ENCODE peak calls at places on chromosomes 16 and 17, in five cellular contexts. One of them, this sample, is unnamed.

GRCh38 chr16:60077791-60078280 is 1343.7 kb upstream of the GOT2 start:
- DNase-seq in fibroblast of pulmonary artery: no peak
- DNase-seq in stimulated activated CD4-positive, alpha-beta T cell treated with anti-CD3 and anti-CD28 coated beads, Interleukin-4, amount 100 ng/mL, for 48 hours: no peak
- DNase-seq in mesothelial cell of epicardium: no peak
- DNase-seq in effector memory CD8-positive, alpha-beta T cell: no peak
- DNase-seq in this sample: no peak

GRCh38 chr17:64348666-64349065 is 42.0 kb downstream of the PECAM1 start:
- DNase-seq in fibroblast of pulmonary artery: no peak
- DNase-seq in stimulated activated CD4-positive, alpha-beta T cell treated with anti-CD3 and anti-CD28 coated beads, Interleukin-4, amount 100 ng/mL, for 48 hours: no peak
- DNase-seq in mesothelial cell of epicardium: no peak
- DNase-seq in effector memory CD8-positive, alpha-beta T cell: no peak
- DNase-seq in this sample: no peak

GRCh38 chr16:84103678-84104077 is 13.1 kb downstream of the MBTPS1 start:
- DNase-seq in fibroblast of pulmonary artery: no peak
- DNase-seq in stimulated activated CD4-positive, alpha-beta T cell treated with anti-CD3 and anti-CD28 coated beads, Interleukin-4, amount 100 ng/mL, for 48 hours: no peak
- DNase-seq in mesothelial cell of epicardium: no peak
- DNase-seq in effector memory CD8-positive, alpha-beta T cell: no peak
- DNase-seq in this sample: peak

GRCh38 chr16:19938536-19938935 is 53.9 kb upstream of the GPRC5B start:
- DNase-seq in fibroblast of pulmonary artery: no peak
- DNase-seq in stimulated activated CD4-positive, alpha-beta T cell treated with anti-CD3 and anti-CD28 coated beads, Interleukin-4, amount 100 ng/mL, for 48 hours: no peak
- DNase-seq in mesothelial cell of epicardium: no peak
- DNase-seq in effector memory CD8-positive, alpha-beta T cell: no peak
- DNase-seq in this sample: peak

GRCh38 chr17:78130439-78131101 is at the start of gene TMC8:
- DNase-seq in fibroblast of pulmonary artery: no peak
- DNase-seq in stimulated activated CD4-positive, alpha-beta T cell treated with anti-CD3 and anti-CD28 coated beads, Interleukin-4, amount 100 ng/mL, for 48 hours: no peak
- DNase-seq in mesothelial cell of epicardium: no peak
- DNase-seq in effector memory CD8-positive, alpha-beta T cell: peak
- DNase-seq in this sample: no peak

GRCh38 chr17:32486701-32487459 is at the start of gene CDK5R1:
- DNase-seq in fibroblast of pulmonary artery: peak
- DNase-seq in stimulated activated CD4-positive, alpha-beta T cell treated with anti-CD3 and anti-CD28 coated beads, Interleukin-4, amount 100 ng/mL, for 48 hours: peak
- DNase-seq in mesothelial cell of epicardium: peak
- DNase-seq in effector memory CD8-positive, alpha-beta T cell: peak
- DNase-seq in this sample: peak

GRCh38 chr16:64196444-64196843 is 925.4 kb downstream of the CDH11 start:
- DNase-seq in fibroblast of pulmonary artery: peak
- DNase-seq in stimulated activated CD4-positive, alpha-beta T cell treated with anti-CD3 and anti-CD28 coated beads, Interleukin-4, amount 100 ng/mL, for 48 hours: no peak
- DNase-seq in mesothelial cell of epicardium: no peak
- DNase-seq in effector memory CD8-positive, alpha-beta T cell: no peak
- DNase-seq in this sample: peak

GRCh38 chr17:72465191-72466024 is 344.6 kb downstream of the SOX9 start:
- DNase-seq in fibroblast of pulmonary artery: peak
- DNase-seq in stimulated activated CD4-positive, alpha-beta T cell treated with anti-CD3 and anti-CD28 coated beads, Interleukin-4, amount 100 ng/mL, for 48 hours: no peak
- DNase-seq in mesothelial cell of epicardium: no peak
- DNase-seq in effector memory CD8-positive, alpha-beta T cell: no peak
- DNase-seq in this sample: peak

GRCh38 chr16:89031715-89032659 is 55.0 kb upstream of the CBFA2T3 start:
- DNase-seq in fibroblast of pulmonary artery: no peak
- DNase-seq in stimulated activated CD4-positive, alpha-beta T cell treated with anti-CD3 and anti-CD28 coated beads, Interleukin-4, amount 100 ng/mL, for 48 hours: peak
- DNase-seq in mesothelial cell of epicardium: peak
- DNase-seq in effector memory CD8-positive, alpha-beta T cell: peak
- DNase-seq in this sample: no peak

GRCh38 chr17:69854381-69854780 is 220.6 kb upstream of the KCNJ16 start:
- DNase-seq in fibroblast of pulmonary artery: no peak
- DNase-seq in stimulated activated CD4-positive, alpha-beta T cell treated with anti-CD3 and anti-CD28 coated beads, Interleukin-4, amount 100 ng/mL, for 48 hours: no peak
- DNase-seq in mesothelial cell of epicardium: no peak
- DNase-seq in effector memory CD8-positive, alpha-beta T cell: no peak
- DNase-seq in this sample: no peak

GRCh38 chr17:43530303-43531081 is 15.6 kb downstream of the ETV4 start:
- DNase-seq in fibroblast of pulmonary artery: peak
- DNase-seq in stimulated activated CD4-positive, alpha-beta T cell treated with anti-CD3 and anti-CD28 coated beads, Interleukin-4, amount 100 ng/mL, for 48 hours: no peak
- DNase-seq in mesothelial cell of epicardium: peak
- DNase-seq in effector memory CD8-positive, alpha-beta T cell: no peak
- DNase-seq in this sample: peak

GRCh38 chr17:43547659-43548256 is 1.6 kb upstream of the ETV4 start:
- DNase-seq in fibroblast of pulmonary artery: no peak
- DNase-seq in stimulated activated CD4-positive, alpha-beta T cell treated with anti-CD3 and anti-CD28 coated beads, Interleukin-4, amount 100 ng/mL, for 48 hours: no peak
- DNase-seq in mesothelial cell of epicardium: no peak
- DNase-seq in effector memory CD8-positive, alpha-beta T cell: no peak
- DNase-seq in this sample: no peak

GRCh38 chr17:81527591-81528383 is at the start of gene FSCN2:
- DNase-seq in fibroblast of pulmonary artery: no peak
- DNase-seq in stimulated activated CD4-positive, alpha-beta T cell treated with anti-CD3 and anti-CD28 coated beads, Interleukin-4, amount 100 ng/mL, for 48 hours: no peak
- DNase-seq in mesothelial cell of epicardium: no peak
- DNase-seq in effector memory CD8-positive, alpha-beta T cell: no peak
- DNase-seq in this sample: no peak

GRCh38 chr17:56150631-56151030 is 2.6 kb upstream of the ANKFN1 start:
- DNase-seq in fibroblast of pulmonary artery: no peak
- DNase-seq in stimulated activated CD4-positive, alpha-beta T cell treated with anti-CD3 and anti-CD28 coated beads, Interleukin-4, amount 100 ng/mL, for 48 hours: no peak
- DNase-seq in mesothelial cell of epicardium: no peak
- DNase-seq in effector memory CD8-positive, alpha-beta T cell: no peak
- DNase-seq in this sample: no peak

GRCh38 chr17:83053021-83053778 is 26.2 kb upstream of the METRNL start:
- DNase-seq in fibroblast of pulmonary artery: no peak
- DNase-seq in stimulated activated CD4-positive, alpha-beta T cell treated with anti-CD3 and anti-CD28 coated beads, Interleukin-4, amount 100 ng/mL, for 48 hours: no peak
- DNase-seq in mesothelial cell of epicardium: no peak
- DNase-seq in effector memory CD8-positive, alpha-beta T cell: no peak
- DNase-seq in this sample: peak

GRCh38 chr16:3282747-3283524 is at the start of gene ZNF263:
- DNase-seq in fibroblast of pulmonary artery: peak
- DNase-seq in stimulated activated CD4-positive, alpha-beta T cell treated with anti-CD3 and anti-CD28 coated beads, Interleukin-4, amount 100 ng/mL, for 48 hours: peak
- DNase-seq in mesothelial cell of epicardium: peak
- DNase-seq in effector memory CD8-positive, alpha-beta T cell: peak
- DNase-seq in this sample: peak

GRCh38 chr17:73342057-73342522 is 30.3 kb upstream of the CDC42EP4 start:
- DNase-seq in fibroblast of pulmonary artery: peak
- DNase-seq in stimulated activated CD4-positive, alpha-beta T cell treated with anti-CD3 and anti-CD28 coated beads, Interleukin-4, amount 100 ng/mL, for 48 hours: no peak
- DNase-seq in mesothelial cell of epicardium: no peak
- DNase-seq in effector memory CD8-positive, alpha-beta T cell: no peak
- DNase-seq in this sample: peak

GRCh38 chr17:57782051-57782490 is 37.0 kb upstream of the CCDC182 start:
- DNase-seq in fibroblast of pulmonary artery: no peak
- DNase-seq in stimulated activated CD4-positive, alpha-beta T cell treated with anti-CD3 and anti-CD28 coated beads, Interleukin-4, amount 100 ng/mL, for 48 hours: no peak
- DNase-seq in mesothelial cell of epicardium: no peak
- DNase-seq in effector memory CD8-positive, alpha-beta T cell: no peak
- DNase-seq in this sample: no peak

GRCh38 chr16:80285089-80285488 is 255.7 kb upstream of the DYNLRB2 start:
- DNase-seq in fibroblast of pulmonary artery: peak
- DNase-seq in stimulated activated CD4-positive, alpha-beta T cell treated with anti-CD3 and anti-CD28 coated beads, Interleukin-4, amount 100 ng/mL, for 48 hours: no peak
- DNase-seq in mesothelial cell of epicardium: no peak
- DNase-seq in effector memory CD8-positive, alpha-beta T cell: no peak
- DNase-seq in this sample: peak

GRCh38 chr16:88804552-88805339 is 1.2 kb downstream of the CDT1 start:
- DNase-seq in fibroblast of pulmonary artery: no peak
- DNase-seq in stimulated activated CD4-positive, alpha-beta T cell treated with anti-CD3 and anti-CD28 coated beads, Interleukin-4, amount 100 ng/mL, for 48 hours: no peak
- DNase-seq in mesothelial cell of epicardium: no peak
- DNase-seq in effector memory CD8-positive, alpha-beta T cell: no peak
- DNase-seq in this sample: no peak

GRCh38 chr17:48374650-48375230 is 55.3 kb downstream of the SKAP1 start:
- DNase-seq in fibroblast of pulmonary artery: no peak
- DNase-seq in stimulated activated CD4-positive, alpha-beta T cell treated with anti-CD3 and anti-CD28 coated beads, Interleukin-4, amount 100 ng/mL, for 48 hours: peak
- DNase-seq in mesothelial cell of epicardium: no peak
- DNase-seq in effector memory CD8-positive, alpha-beta T cell: peak
- DNase-seq in this sample: no peak

GRCh38 chr17:50033316-50033715 is 22.6 kb upstream of the ITGA3 start:
- DNase-seq in fibroblast of pulmonary artery: peak
- DNase-seq in stimulated activated CD4-positive, alpha-beta T cell treated with anti-CD3 and anti-CD28 coated beads, Interleukin-4, amount 100 ng/mL, for 48 hours: no peak
- DNase-seq in mesothelial cell of epicardium: no peak
- DNase-seq in effector memory CD8-positive, alpha-beta T cell: no peak
- DNase-seq in this sample: peak

GRCh38 chr16:58409316-58409973 is 17.2 kb downstream of the GINS3 start:
- DNase-seq in fibroblast of pulmonary artery: peak
- DNase-seq in stimulated activated CD4-positive, alpha-beta T cell treated with anti-CD3 and anti-CD28 coated beads, Interleukin-4, amount 100 ng/mL, for 48 hours: no peak
- DNase-seq in mesothelial cell of epicardium: no peak
- DNase-seq in effector memory CD8-positive, alpha-beta T cell: no peak
- DNase-seq in this sample: peak

GRCh38 chr17:73293031-73293430 is 18.8 kb downstream of the CDC42EP4 start:
- DNase-seq in fibroblast of pulmonary artery: no peak
- DNase-seq in stimulated activated CD4-positive, alpha-beta T cell treated with anti-CD3 and anti-CD28 coated beads, Interleukin-4, amount 100 ng/mL, for 48 hours: no peak
- DNase-seq in mesothelial cell of epicardium: no peak
- DNase-seq in effector memory CD8-positive, alpha-beta T cell: no peak
- DNase-seq in this sample: no peak

GRCh38 chr17:61403846-61404701 is 4.4 kb downstream of the TBX2 start:
- DNase-seq in fibroblast of pulmonary artery: no peak
- DNase-seq in stimulated activated CD4-positive, alpha-beta T cell treated with anti-CD3 and anti-CD28 coated beads, Interleukin-4, amount 100 ng/mL, for 48 hours: no peak
- DNase-seq in mesothelial cell of epicardium: no peak
- DNase-seq in effector memory CD8-positive, alpha-beta T cell: no peak
- DNase-seq in this sample: peak

GRCh38 chr16:12532871-12533610 is 270.6 kb downstream of the CPPED1 start:
- DNase-seq in fibroblast of pulmonary artery: no peak
- DNase-seq in stimulated activated CD4-positive, alpha-beta T cell treated with anti-CD3 and anti-CD28 coated beads, Interleukin-4, amount 100 ng/mL, for 48 hours: no peak
- DNase-seq in mesothelial cell of epicardium: no peak
- DNase-seq in effector memory CD8-positive, alpha-beta T cell: no peak
- DNase-seq in this sample: no peak

GRCh38 chr16:8581923-8582580 is 8.3 kb downstream of the TMEM114 start:
- DNase-seq in fibroblast of pulmonary artery: no peak
- DNase-seq in stimulated activated CD4-positive, alpha-beta T cell treated with anti-CD3 and anti-CD28 coated beads, Interleukin-4, amount 100 ng/mL, for 48 hours: no peak
- DNase-seq in mesothelial cell of epicardium: no peak
- DNase-seq in effector memory CD8-positive, alpha-beta T cell: no peak
- DNase-seq in this sample: no peak

GRCh38 chr17:18967806-18968744 is 16.1 kb downstream of the SLC5A10 start:
- DNase-seq in fibroblast of pulmonary artery: no peak
- DNase-seq in stimulated activated CD4-positive, alpha-beta T cell treated with anti-CD3 and anti-CD28 coated beads, Interleukin-4, amount 100 ng/mL, for 48 hours: no peak
- DNase-seq in mesothelial cell of epicardium: no peak
- DNase-seq in effector memory CD8-positive, alpha-beta T cell: no peak
- DNase-seq in this sample: no peak

GRCh38 chr17:49528966-49529365 is 33.9 kb downstream of the NGFR start:
- DNase-seq in fibroblast of pulmonary artery: no peak
- DNase-seq in stimulated activated CD4-positive, alpha-beta T cell treated with anti-CD3 and anti-CD28 coated beads, Interleukin-4, amount 100 ng/mL, for 48 hours: no peak
- DNase-seq in mesothelial cell of epicardium: no peak
- DNase-seq in effector memory CD8-positive, alpha-beta T cell: no peak
- DNase-seq in this sample: no peak

GRCh38 chr17:30000001-30000754 is 58.7 kb downstream of the EFCAB5 start:
- DNase-seq in fibroblast of pulmonary artery: peak
- DNase-seq in stimulated activated CD4-positive, alpha-beta T cell treated with anti-CD3 and anti-CD28 coated beads, Interleukin-4, amount 100 ng/mL, for 48 hours: no peak
- DNase-seq in mesothelial cell of epicardium: no peak
- DNase-seq in effector memory CD8-positive, alpha-beta T cell: no peak
- DNase-seq in this sample: peak

GRCh38 chr17:48577330-48577945 is 712 bp downstream of the HOXB4 start:
- DNase-seq in fibroblast of pulmonary artery: no peak
- DNase-seq in stimulated activated CD4-positive, alpha-beta T cell treated with anti-CD3 and anti-CD28 coated beads, Interleukin-4, amount 100 ng/mL, for 48 hours: no peak
- DNase-seq in mesothelial cell of epicardium: no peak
- DNase-seq in effector memory CD8-positive, alpha-beta T cell: no peak
- DNase-seq in this sample: peak

GRCh38 chr16:66489818-66490217 is 60.1 kb downstream of the TK2 start:
- DNase-seq in fibroblast of pulmonary artery: no peak
- DNase-seq in stimulated activated CD4-positive, alpha-beta T cell treated with anti-CD3 and anti-CD28 coated beads, Interleukin-4, amount 100 ng/mL, for 48 hours: no peak
- DNase-seq in mesothelial cell of epicardium: no peak
- DNase-seq in effector memory CD8-positive, alpha-beta T cell: no peak
- DNase-seq in this sample: no peak